ENCODE peak calls at places on chromosome X, in five cellular contexts. Y is effector memory CD8-positive, alpha-beta T cell; T is H7; P is T follicular helper cell; I is NAMALWA. O is an unnamed sample.

GRCh38 chrX:33138677-33139249 is 72.6 kb downstream of the DMD start:
- DNase-seq in I (no peak), T (no peak), P (no peak), Y (no peak), O (no peak)

GRCh38 chrX:31178064-31178768 is 106.4 kb upstream of the FTHL17 start:
- DNase-seq in T (no peak), P (no peak), Y (no peak), I (no peak), O (no peak)

GRCh38 chrX:120791013-120791643 is 84.5 kb downstream of the CT47B1 start:
- DNase-seq in Y (no peak), T (no peak), I (no peak), P (no peak), O (no peak)

GRCh38 chrX:138492371-138492770 is 219.1 kb downstream of the FGF13 start:
- DNase-seq in I (no peak), T (no peak), Y (no peak), P (no peak), O (no peak)

GRCh38 chrX:153765138-153766079 is 1.4 kb downstream of the PLXNB3 start:
- DNase-seq in Y (no peak), P (no peak), I (no peak), T (peak; percentile 68), O (no peak)

GRCh38 chrX:96721398-96721797 is 36.8 kb downstream of the DIAPH2 start:
- DNase-seq in P (no peak), I (peak; percentile 1), T (no peak), Y (no peak), O (no peak)

GRCh38 chrX:134431894-134432293 is 28.1 kb upstream of the HPRT1 start:
- DNase-seq in T (no peak), Y (no peak), I (no peak), P (no peak), O (no peak)

GRCh38 chrX:47384502-47384901 is 14.1 kb downstream of the ZNF157 start:
- DNase-seq in I (peak; percentile 73), Y (peak; percentile 68), T (peak; percentile 60), P (peak; percentile 67), O (peak; percentile 54)

GRCh38 chrX:140762061-140762460 is 52.5 kb downstream of the LINC00632 start:
- DNase-seq in P (no peak), I (peak; percentile 66), Y (no peak), T (peak; percentile 29), O (no peak)

GRCh38 chrX:13756381-13756780 is 21.8 kb downstream of the OFD1 start:
- DNase-seq in T (no peak), Y (no peak), I (no peak), P (no peak), O (no peak)

GRCh38 chrX:110120025-110120424 is 117.1 kb downstream of the TMEM164 start:
- DNase-seq in Y (no peak), T (no peak), P (no peak), I (no peak), O (no peak)

GRCh38 chrX:9952313-9952712 is 14.8 kb upstream of the CLDN34 start:
- DNase-seq in Y (no peak), T (no peak), P (no peak), I (no peak), O (no peak)

GRCh38 chrX:103779156-103779555 is 2.5 kb downstream of the PLP1 start:
- DNase-seq in Y (no peak), T (no peak), P (no peak), I (no peak), O (no peak)

GRCh38 chrX:118254611-118255010 is 91.3 kb upstream of the WDR44 start:
- DNase-seq in I (peak; percentile 63), T (peak; percentile 54), P (peak; percentile 4), Y (peak; percentile 0), O (no peak)

GRCh38 chrX:40612511-40612910 is 10.7 kb upstream of the MPC1L start:
- DNase-seq in Y (no peak), P (no peak), I (no peak), T (no peak), O (no peak)

GRCh38 chrX:101080326-101080725 is 1.6 kb downstream of the TMEM35A start:
- DNase-seq in T (no peak), Y (no peak), I (no peak), P (no peak), O (no peak)

GRCh38 chrX:132671229-132671641 is 182.4 kb upstream of the MBNL3 start:
- DNase-seq in P (no peak), Y (no peak), I (no peak), T (peak; percentile 19), O (no peak)

GRCh38 chrX:87873347-87873941 is 355.8 kb downstream of the KLHL4 start:
- DNase-seq in Y (no peak), I (no peak), P (no peak), T (no peak), O (no peak)

GRCh38 chrX:119004920-119005524 is 30.6 kb downstream of the LONRF3 start:
- DNase-seq in T (peak; percentile 74), I (peak; percentile 59), Y (peak; percentile 17), P (peak; percentile 30), O (peak; percentile 16)

GRCh38 chrX:103404225-103405008 is 28.1 kb downstream of the BEX3 start:
- DNase-seq in T (peak; percentile 59), P (no peak), Y (peak; percentile 1), I (peak; percentile 78), O (no peak)

GRCh38 chrX:30900227-30900626 is 11.2 kb upstream of the TAB3 start:
- DNase-seq in I (no peak), P (no peak), Y (no peak), T (no peak), O (no peak)

GRCh38 chrX:1385251-1385794 is 6.6 kb downstream of the SLC25A6 start:
- DNase-seq in I (no peak), Y (no peak), P (no peak), T (peak; percentile 48), O (no peak)

GRCh38 chrX:131763674-131764073 is 219.8 kb downstream of the OR13H1 start:
- DNase-seq in I (peak; percentile 54), Y (no peak), T (no peak), P (peak; percentile 81), O (no peak)

GRCh38 chrX:7904557-7904956 is 22.7 kb downstream of the PNPLA4 start:
- DNase-seq in Y (no peak), P (no peak), T (no peak), I (no peak), O (no peak)

GRCh38 chrX:10254746-10255145 is 98.0 kb downstream of the CLCN4 start:
- DNase-seq in I (no peak), T (no peak), P (no peak), Y (no peak), O (no peak)

GRCh38 chrX:3680459-3680858 is 33.0 kb downstream of the PRKX start:
- DNase-seq in Y (no peak), I (no peak), T (no peak), P (no peak), O (no peak)

GRCh38 chrX:7891928-7892327 is 35.3 kb downstream of the PNPLA4 start:
- DNase-seq in P (no peak), I (no peak), Y (no peak), T (no peak), O (no peak)